ENCODE peak calls at places on chromosomes 5 and 9, in seven cellular contexts. One of them, this sample, is unnamed.

GRCh38 chr5:43691893-43692292 is 88.9 kb downstream of the NNT start:
- DNase-seq in CD4-positive, alpha-beta memory T cell: no peak
- DNase-seq in heart right ventricle: no peak
- DNase-seq in H1: no peak
- DNase-seq in EL: no peak
- DNase-seq in RKO: no peak
- DNase-seq in NCI-H187: no peak
- DNase-seq in this sample: no peak

GRCh38 chr9:128421474-128422010 is 885 bp downstream of the CERCAM start:
- DNase-seq in EL: peak; percentile 51
- DNase-seq in H1: peak; percentile 57
- DNase-seq in RKO: peak; percentile 72
- DNase-seq in CD4-positive, alpha-beta memory T cell: no peak
- DNase-seq in heart right ventricle: no peak
- DNase-seq in NCI-H187: no peak
- DNase-seq in this sample: no peak

GRCh38 chr5:57524661-57525060 is 42.0 kb upstream of the ACTBL2 start:
- DNase-seq in NCI-H187: no peak
- DNase-seq in RKO: no peak
- DNase-seq in CD4-positive, alpha-beta memory T cell: no peak
- DNase-seq in H1: no peak
- DNase-seq in heart right ventricle: no peak
- DNase-seq in EL: no peak
- DNase-seq in this sample: no peak

GRCh38 chr5:171131499-171131898 is 177.5 kb upstream of the TLX3 start:
- DNase-seq in H1: no peak
- DNase-seq in RKO: no peak
- DNase-seq in EL: no peak
- DNase-seq in CD4-positive, alpha-beta memory T cell: no peak
- DNase-seq in heart right ventricle: no peak
- DNase-seq in NCI-H187: no peak
- DNase-seq in this sample: no peak

GRCh38 chr5:23367863-23368262 is 139.5 kb upstream of the PRDM9 start:
- DNase-seq in CD4-positive, alpha-beta memory T cell: no peak
- DNase-seq in NCI-H187: no peak
- DNase-seq in EL: no peak
- DNase-seq in heart right ventricle: no peak
- DNase-seq in RKO: no peak
- DNase-seq in H1: no peak
- DNase-seq in this sample: no peak

GRCh38 chr9:124779368-124780059 is 2.6 kb downstream of the OLFML2A start:
- DNase-seq in H1: peak; percentile 71
- DNase-seq in EL: peak; percentile 82
- DNase-seq in CD4-positive, alpha-beta memory T cell: no peak
- DNase-seq in NCI-H187: no peak
- DNase-seq in heart right ventricle: no peak
- DNase-seq in RKO: no peak
- DNase-seq in this sample: no peak

GRCh38 chr9:18855636-18856035 is 177.4 kb downstream of the SAXO1 start:
- DNase-seq in RKO: no peak
- DNase-seq in EL: no peak
- DNase-seq in H1: no peak
- DNase-seq in heart right ventricle: no peak
- DNase-seq in CD4-positive, alpha-beta memory T cell: no peak
- DNase-seq in NCI-H187: no peak
- DNase-seq in this sample: peak; percentile 24

GRCh38 chr5:156096259-156096658 is 230.7 kb upstream of the SGCD start:
- DNase-seq in RKO: no peak
- DNase-seq in NCI-H187: no peak
- DNase-seq in H1: no peak
- DNase-seq in EL: peak; percentile 2
- DNase-seq in heart right ventricle: no peak
- DNase-seq in CD4-positive, alpha-beta memory T cell: no peak
- DNase-seq in this sample: no peak

GRCh38 chr5:135502836-135503520 is 32.8 kb downstream of the NEUROG1 start:
- DNase-seq in NCI-H187: no peak
- DNase-seq in EL: no peak
- DNase-seq in H1: no peak
- DNase-seq in heart right ventricle: no peak
- DNase-seq in CD4-positive, alpha-beta memory T cell: no peak
- DNase-seq in RKO: no peak
- DNase-seq in this sample: no peak

GRCh38 chr5:141478321-141478945 is 2.7 kb downstream of the PCDHGC3 start:
- DNase-seq in EL: peak; percentile 31
- DNase-seq in RKO: no peak
- DNase-seq in H1: peak; percentile 88
- DNase-seq in heart right ventricle: no peak
- DNase-seq in CD4-positive, alpha-beta memory T cell: no peak
- DNase-seq in NCI-H187: no peak
- DNase-seq in this sample: no peak

GRCh38 chr5:140293091-140293996 is 9.6 kb downstream of the PFDN1 start:
- DNase-seq in heart right ventricle: no peak
- DNase-seq in H1: no peak
- DNase-seq in NCI-H187: no peak
- DNase-seq in RKO: no peak
- DNase-seq in CD4-positive, alpha-beta memory T cell: no peak
- DNase-seq in EL: peak; percentile 41
- DNase-seq in this sample: no peak

GRCh38 chr5:172503925-172504730 is 49.8 kb upstream of the SH3PXD2B start:
- DNase-seq in heart right ventricle: peak; percentile 72
- DNase-seq in H1: peak; percentile 34
- DNase-seq in CD4-positive, alpha-beta memory T cell: no peak
- DNase-seq in RKO: no peak
- DNase-seq in EL: no peak
- DNase-seq in NCI-H187: no peak
- DNase-seq in this sample: peak; percentile 73

This sample was measured in testis.